ENCODE peak calls at places on chromosomes 13 and 19, in ten cellular contexts. One of them, this sample, is unnamed.

GRCh38 chr19:33713194-33713593 is 83.5 kb upstream of the KCTD15 start:
- DNase-seq in body of pancreas: no peak
- DNase-seq in pancreas: no peak
- DNase-seq in fibroblast of lung: no peak
- DNase-seq in ovary: no peak
- DNase-seq in lower leg skin: no peak
- DNase-seq in esophagus squamous epithelium: no peak
- DNase-seq in AG09309: no peak
- DNase-seq in epithelial cell of proximal tubule: no peak
- DNase-seq in AG10803: no peak
- DNase-seq in this sample: no peak

GRCh38 chr13:62875118-62875640 is 1459.5 kb upstream of the PCDH20 start:
- DNase-seq in pancreas: no peak
- DNase-seq in AG09309: no peak
- DNase-seq in lower leg skin: no peak
- DNase-seq in body of pancreas: no peak
- DNase-seq in epithelial cell of proximal tubule: no peak
- DNase-seq in esophagus squamous epithelium: no peak
- DNase-seq in fibroblast of lung: no peak
- DNase-seq in AG10803: no peak
- DNase-seq in ovary: no peak
- DNase-seq in this sample: no peak

GRCh38 chr19:3061214-3062161 is 807 bp downstream of the TLE5 start:
- DNase-seq in fibroblast of lung: peak
- DNase-seq in epithelial cell of proximal tubule: no peak
- DNase-seq in AG10803: peak
- DNase-seq in ovary: peak
- DNase-seq in pancreas: peak
- DNase-seq in lower leg skin: no peak
- DNase-seq in AG09309: no peak
- DNase-seq in esophagus squamous epithelium: no peak
- DNase-seq in body of pancreas: peak
- DNase-seq in this sample: peak

GRCh38 chr13:40668335-40668734 is 1.9 kb upstream of the FOXO1 start:
- DNase-seq in AG09309: no peak
- DNase-seq in body of pancreas: peak
- DNase-seq in pancreas: no peak
- DNase-seq in esophagus squamous epithelium: no peak
- DNase-seq in AG10803: no peak
- DNase-seq in lower leg skin: peak
- DNase-seq in ovary: peak
- DNase-seq in epithelial cell of proximal tubule: no peak
- DNase-seq in fibroblast of lung: peak
- DNase-seq in this sample: no peak

GRCh38 chr19:3178973-3179738 is 587 bp downstream of the S1PR4 start:
- DNase-seq in AG09309: no peak
- DNase-seq in epithelial cell of proximal tubule: no peak
- DNase-seq in body of pancreas: no peak
- DNase-seq in lower leg skin: no peak
- DNase-seq in pancreas: no peak
- DNase-seq in ovary: no peak
- DNase-seq in esophagus squamous epithelium: no peak
- DNase-seq in fibroblast of lung: no peak
- DNase-seq in AG10803: no peak
- DNase-seq in this sample: no peak

GRCh38 chr19:12790628-12791344 is 500 bp upstream of the JUNB start:
- DNase-seq in esophagus squamous epithelium: no peak
- DNase-seq in ovary: peak
- DNase-seq in epithelial cell of proximal tubule: no peak
- DNase-seq in AG10803: no peak
- DNase-seq in AG09309: no peak
- DNase-seq in body of pancreas: no peak
- DNase-seq in pancreas: no peak
- DNase-seq in fibroblast of lung: no peak
- DNase-seq in lower leg skin: peak
- DNase-seq in this sample: no peak

GRCh38 chr13:41019027-41019487 is at the start of gene ELF1:
- DNase-seq in esophagus squamous epithelium: peak
- DNase-seq in pancreas: peak
- DNase-seq in AG09309: no peak
- DNase-seq in ovary: peak
- DNase-seq in fibroblast of lung: peak
- DNase-seq in body of pancreas: peak
- DNase-seq in lower leg skin: peak
- DNase-seq in AG10803: peak
- DNase-seq in epithelial cell of proximal tubule: peak
- DNase-seq in this sample: peak

GRCh38 chr13:44449999-44450821 is 76.6 kb downstream of the SERP2 start:
- DNase-seq in pancreas: no peak
- DNase-seq in ovary: no peak
- DNase-seq in fibroblast of lung: no peak
- DNase-seq in body of pancreas: no peak
- DNase-seq in AG10803: no peak
- DNase-seq in lower leg skin: no peak
- DNase-seq in esophagus squamous epithelium: no peak
- DNase-seq in epithelial cell of proximal tubule: no peak
- DNase-seq in AG09309: no peak
- DNase-seq in this sample: no peak

GRCh38 chr19:11541238-11541637 is 2.6 kb downstream of the CNN1 start:
- DNase-seq in AG10803: no peak
- DNase-seq in AG09309: no peak
- DNase-seq in esophagus squamous epithelium: no peak
- DNase-seq in body of pancreas: no peak
- DNase-seq in lower leg skin: no peak
- DNase-seq in ovary: no peak
- DNase-seq in fibroblast of lung: no peak
- DNase-seq in pancreas: no peak
- DNase-seq in epithelial cell of proximal tubule: no peak
- DNase-seq in this sample: no peak

GRCh38 chr19:3243851-3244700 is 19.6 kb downstream of the CELF5 start:
- DNase-seq in fibroblast of lung: peak
- DNase-seq in AG09309: peak
- DNase-seq in lower leg skin: no peak
- DNase-seq in ovary: peak
- DNase-seq in pancreas: peak
- DNase-seq in esophagus squamous epithelium: no peak
- DNase-seq in epithelial cell of proximal tubule: no peak
- DNase-seq in AG10803: peak
- DNase-seq in body of pancreas: peak
- DNase-seq in this sample: peak

GRCh38 chr19:42068756-42069571 is 1.0 kb downstream of the GRIK5 start:
- DNase-seq in AG09309: no peak
- DNase-seq in lower leg skin: no peak
- DNase-seq in esophagus squamous epithelium: no peak
- DNase-seq in body of pancreas: no peak
- DNase-seq in ovary: no peak
- DNase-seq in AG10803: no peak
- DNase-seq in pancreas: no peak
- DNase-seq in fibroblast of lung: no peak
- DNase-seq in epithelial cell of proximal tubule: no peak
- DNase-seq in this sample: no peak

GRCh38 chr19:42065511-42065910 is 4.5 kb downstream of the GRIK5 start:
- DNase-seq in lower leg skin: no peak
- DNase-seq in ovary: no peak
- DNase-seq in epithelial cell of proximal tubule: no peak
- DNase-seq in body of pancreas: no peak
- DNase-seq in esophagus squamous epithelium: no peak
- DNase-seq in pancreas: no peak
- DNase-seq in fibroblast of lung: no peak
- DNase-seq in AG10803: no peak
- DNase-seq in AG09309: no peak
- DNase-seq in this sample: no peak

GRCh38 chr19:42066075-42066754 is 3.8 kb downstream of the GRIK5 start:
- DNase-seq in epithelial cell of proximal tubule: no peak
- DNase-seq in AG09309: no peak
- DNase-seq in body of pancreas: no peak
- DNase-seq in AG10803: no peak
- DNase-seq in pancreas: no peak
- DNase-seq in ovary: no peak
- DNase-seq in fibroblast of lung: peak
- DNase-seq in esophagus squamous epithelium: no peak
- DNase-seq in lower leg skin: no peak
- DNase-seq in this sample: peak

GRCh38 chr19:42068361-42068755 is 1.6 kb downstream of the GRIK5 start:
- DNase-seq in AG10803: no peak
- DNase-seq in ovary: no peak
- DNase-seq in body of pancreas: no peak
- DNase-seq in fibroblast of lung: no peak
- DNase-seq in esophagus squamous epithelium: no peak
- DNase-seq in pancreas: no peak
- DNase-seq in epithelial cell of proximal tubule: no peak
- DNase-seq in lower leg skin: no peak
- DNase-seq in AG09309: no peak
- DNase-seq in this sample: no peak

DNA sequence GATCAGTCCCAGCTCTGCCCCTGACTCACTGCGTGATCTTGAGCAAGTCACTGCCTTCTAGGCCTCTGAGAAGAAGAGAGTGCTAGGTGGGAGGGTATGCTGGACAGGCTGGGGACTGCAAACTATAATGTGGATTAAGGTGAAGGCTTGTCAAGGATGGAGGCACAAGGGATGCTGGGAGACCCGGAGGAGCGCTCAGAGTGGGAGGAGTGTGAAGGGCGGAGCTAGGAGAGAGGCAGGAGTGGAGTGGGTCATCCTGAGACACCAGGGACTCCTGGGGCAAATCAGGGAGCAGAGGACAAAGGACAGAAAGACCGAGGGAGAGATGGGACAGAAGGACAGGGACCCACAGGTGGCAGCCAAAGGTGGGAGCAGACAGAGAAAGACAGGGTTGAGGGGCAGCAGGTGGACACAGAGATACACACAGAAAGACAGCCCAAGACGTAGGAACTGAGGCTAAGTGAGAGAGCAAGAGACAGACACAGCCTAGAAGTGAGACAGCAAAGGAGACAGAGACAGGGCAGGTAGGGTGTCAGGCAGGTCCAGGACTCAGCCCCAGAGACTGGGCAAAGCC is 2.6 kb downstream of the GRIK5 start:
- DNase-seq in lower leg skin: no peak
- DNase-seq in esophagus squamous epithelium: no peak
- DNase-seq in epithelial cell of proximal tubule: no peak
- DNase-seq in ovary: no peak
- DNase-seq in fibroblast of lung: no peak
- DNase-seq in AG10803: no peak
- DNase-seq in body of pancreas: no peak
- DNase-seq in pancreas: no peak
- DNase-seq in AG09309: no peak
- DNase-seq in this sample: no peak
- H3K4me3 ChIP-seq in lower leg skin: no peak
- H3K4me3 ChIP-seq in esophagus squamous epithelium: no peak
- H3K4me3 ChIP-seq in epithelial cell of proximal tubule: no peak
- H3K4me3 ChIP-seq in ovary: no peak
- H3K4me3 ChIP-seq in fibroblast of lung: no peak
- H3K4me3 ChIP-seq in AG10803: no peak
- H3K4me3 ChIP-seq in body of pancreas: no peak
- H3K4me3 ChIP-seq in pancreas: no peak
- H3K4me3 ChIP-seq in AG09309: no peak
- H3K4me3 ChIP-seq in this sample: no peak

DNA sequence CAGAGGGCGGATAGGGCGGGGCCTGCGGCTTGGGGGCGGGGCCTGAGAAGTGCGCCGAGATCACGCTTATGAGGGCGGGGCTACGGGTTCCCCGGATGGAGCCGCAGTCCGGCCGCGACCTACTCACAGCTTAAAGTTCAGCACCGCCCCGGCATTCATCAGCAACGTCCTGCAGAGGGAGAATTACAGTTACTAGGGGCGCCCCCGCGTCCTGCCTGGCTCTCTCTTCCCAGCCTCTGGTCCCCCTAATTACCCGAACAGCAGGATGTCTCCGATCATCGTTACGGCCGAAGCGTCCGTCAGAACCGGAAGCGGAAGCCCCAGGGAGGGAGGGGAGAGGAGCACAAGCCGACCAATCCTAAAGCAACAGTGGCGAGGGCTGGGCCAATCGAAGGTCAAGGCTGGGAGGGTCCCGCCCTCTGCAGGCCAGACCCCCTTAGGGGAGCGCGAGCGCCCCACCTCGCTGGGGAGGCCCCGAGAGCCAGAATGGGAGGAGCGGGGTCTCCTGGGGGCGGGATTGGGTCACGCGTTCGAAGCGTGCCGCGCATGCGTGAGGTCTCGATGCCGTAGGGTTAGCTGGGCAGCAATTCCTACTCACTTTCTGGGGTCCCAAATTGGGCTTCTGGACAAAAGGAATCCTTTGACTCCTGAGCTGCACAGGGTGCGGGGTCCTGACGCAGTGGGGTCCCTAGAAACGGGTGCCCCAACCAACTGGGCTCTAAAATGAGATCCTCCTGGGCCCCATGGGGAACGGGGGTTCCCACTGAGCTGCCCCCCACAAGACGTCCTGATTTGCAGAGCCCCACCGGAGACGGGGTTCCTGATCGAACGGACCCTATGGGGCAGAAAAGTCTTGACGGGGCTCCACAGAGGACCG is at the start of gene SMIM7:
- DNase-seq in ovary: peak
- DNase-seq in epithelial cell of proximal tubule: peak
- DNase-seq in body of pancreas: peak
- DNase-seq in fibroblast of lung: peak
- DNase-seq in esophagus squamous epithelium: peak
- DNase-seq in pancreas: peak
- DNase-seq in lower leg skin: peak
- DNase-seq in AG09309: peak
- DNase-seq in AG10803: peak
- DNase-seq in this sample: peak
- TF ChIP-seq CTCF in ovary: no peak
- TF ChIP-seq CTCF in epithelial cell of proximal tubule: peak
- TF ChIP-seq CTCF in body of pancreas: no peak
- TF ChIP-seq CTCF in fibroblast of lung: no peak
- TF ChIP-seq CTCF in esophagus squamous epithelium: no peak
- TF ChIP-seq CTCF in pancreas: no peak
- TF ChIP-seq CTCF in lower leg skin: no peak
- TF ChIP-seq CTCF in AG09309: no peak
- TF ChIP-seq CTCF in AG10803: no peak
- TF ChIP-seq CTCF in this sample: no peak

GRCh38 chr19:29963576-29963975 is 21.5 kb downstream of the URI1 start:
- DNase-seq in epithelial cell of proximal tubule: no peak
- DNase-seq in AG09309: no peak
- DNase-seq in AG10803: no peak
- DNase-seq in ovary: no peak
- DNase-seq in body of pancreas: no peak
- DNase-seq in fibroblast of lung: no peak
- DNase-seq in pancreas: no peak
- DNase-seq in esophagus squamous epithelium: no peak
- DNase-seq in lower leg skin: no peak
- DNase-seq in this sample: no peak
- H3K4me3 ChIP-seq in epithelial cell of proximal tubule: no peak
- H3K4me3 ChIP-seq in AG09309: no peak
- H3K4me3 ChIP-seq in AG10803: no peak
- H3K4me3 ChIP-seq in ovary: no peak
- H3K4me3 ChIP-seq in body of pancreas: no peak
- H3K4me3 ChIP-seq in fibroblast of lung: no peak
- H3K4me3 ChIP-seq in pancreas: no peak
- H3K4me3 ChIP-seq in esophagus squamous epithelium: no peak
- H3K4me3 ChIP-seq in lower leg skin: no peak
- H3K4me3 ChIP-seq in this sample: no peak

DNA sequence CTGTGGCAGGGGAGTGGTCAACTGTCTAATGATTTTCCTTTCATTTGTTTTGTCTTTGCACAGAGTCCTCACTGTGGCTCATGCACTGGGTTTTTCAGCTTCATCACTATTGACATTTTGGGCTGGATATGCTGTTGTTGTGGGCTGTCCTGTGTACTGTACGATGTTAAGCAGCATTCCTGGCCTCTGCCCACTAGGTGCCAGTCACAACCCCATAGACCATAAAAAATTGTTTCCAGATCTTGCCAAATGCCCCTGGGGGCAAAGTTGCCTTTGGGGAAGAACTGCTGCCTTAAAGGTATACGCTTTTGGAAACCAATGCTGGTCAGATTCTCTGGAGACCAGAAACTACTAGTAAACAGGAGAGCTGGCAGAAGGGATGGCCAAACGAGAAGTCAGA is 310.4 kb downstream of the SPRY2 start:
- DNase-seq in AG10803: peak
- DNase-seq in epithelial cell of proximal tubule: no peak
- DNase-seq in lower leg skin: no peak
- DNase-seq in AG09309: no peak
- DNase-seq in ovary: no peak
- DNase-seq in esophagus squamous epithelium: no peak
- DNase-seq in body of pancreas: peak
- DNase-seq in pancreas: no peak
- DNase-seq in fibroblast of lung: no peak
- DNase-seq in this sample: peak
- TF ChIP-seq CTCF in AG10803: peak
- TF ChIP-seq CTCF in epithelial cell of proximal tubule: peak
- TF ChIP-seq CTCF in lower leg skin: no peak
- TF ChIP-seq CTCF in AG09309: peak
- TF ChIP-seq CTCF in ovary: no peak
- TF ChIP-seq CTCF in esophagus squamous epithelium: no peak
- TF ChIP-seq CTCF in body of pancreas: no peak
- TF ChIP-seq CTCF in pancreas: no peak
- TF ChIP-seq CTCF in fibroblast of lung: no peak
- TF ChIP-seq CTCF in this sample: peak